ENCODE peak calls at places on chromosomes 11 and 22, in eight cellular contexts. One of them, this sample, is unnamed.

GRCh38 chr11:132072044-132072879 is 701.8 kb downstream of the NTM start:
- DNase-seq in stimulated activated CD4-positive, alpha-beta T cell treated with anti-CD3 and anti-CD28 coated beads, TNF-alpha, amount 100 ng/mL, for 4 hours: no peak
- DNase-seq in naive thymus-derived CD4-positive, alpha-beta T cell: no peak
- DNase-seq in activated T-cell treated with anti-CD3 and anti-CD28 coated beads for 1 hour: no peak
- DNase-seq in stimulated activated naive CD8-positive, alpha-beta T cell treated with anti-CD3 and anti-CD28 coated beads, Interleukin-15, Interleukin-2, amounts not matched to agents 100 U/mL and 50 U/mL, for 24 hours: no peak
- DNase-seq in nephron progenitor cell: no peak
- DNase-seq in NCI-H1105 treated with DMSO at 0.1 percent for 48 hours: no peak
- DNase-seq in RWPE1: peak
- DNase-seq in this sample: no peak

GRCh38 chr11:111460340-111460739 is 51.8 kb downstream of the BTG4 start:
- DNase-seq in stimulated activated CD4-positive, alpha-beta T cell treated with anti-CD3 and anti-CD28 coated beads, TNF-alpha, amount 100 ng/mL, for 4 hours: no peak
- DNase-seq in naive thymus-derived CD4-positive, alpha-beta T cell: no peak
- DNase-seq in activated T-cell treated with anti-CD3 and anti-CD28 coated beads for 1 hour: no peak
- DNase-seq in stimulated activated naive CD8-positive, alpha-beta T cell treated with anti-CD3 and anti-CD28 coated beads, Interleukin-15, Interleukin-2, amounts not matched to agents 100 U/mL and 50 U/mL, for 24 hours: no peak
- DNase-seq in nephron progenitor cell: no peak
- DNase-seq in NCI-H1105 treated with DMSO at 0.1 percent for 48 hours: no peak
- DNase-seq in RWPE1: no peak
- DNase-seq in this sample: no peak

GRCh38 chr11:95305726-95306522 is 74.9 kb upstream of the SESN3 start:
- DNase-seq in stimulated activated CD4-positive, alpha-beta T cell treated with anti-CD3 and anti-CD28 coated beads, TNF-alpha, amount 100 ng/mL, for 4 hours: no peak
- DNase-seq in naive thymus-derived CD4-positive, alpha-beta T cell: no peak
- DNase-seq in activated T-cell treated with anti-CD3 and anti-CD28 coated beads for 1 hour: no peak
- DNase-seq in stimulated activated naive CD8-positive, alpha-beta T cell treated with anti-CD3 and anti-CD28 coated beads, Interleukin-15, Interleukin-2, amounts not matched to agents 100 U/mL and 50 U/mL, for 24 hours: no peak
- DNase-seq in nephron progenitor cell: no peak
- DNase-seq in NCI-H1105 treated with DMSO at 0.1 percent for 48 hours: no peak
- DNase-seq in RWPE1: no peak
- DNase-seq in this sample: no peak

GRCh38 chr11:41115066-41115465 is 344.4 kb downstream of the LRRC4C start:
- DNase-seq in stimulated activated CD4-positive, alpha-beta T cell treated with anti-CD3 and anti-CD28 coated beads, TNF-alpha, amount 100 ng/mL, for 4 hours: no peak
- DNase-seq in naive thymus-derived CD4-positive, alpha-beta T cell: no peak
- DNase-seq in activated T-cell treated with anti-CD3 and anti-CD28 coated beads for 1 hour: no peak
- DNase-seq in stimulated activated naive CD8-positive, alpha-beta T cell treated with anti-CD3 and anti-CD28 coated beads, Interleukin-15, Interleukin-2, amounts not matched to agents 100 U/mL and 50 U/mL, for 24 hours: no peak
- DNase-seq in nephron progenitor cell: no peak
- DNase-seq in NCI-H1105 treated with DMSO at 0.1 percent for 48 hours: no peak
- DNase-seq in RWPE1: no peak
- DNase-seq in this sample: no peak

GRCh38 chr22:19522190-19522880 is 1.9 kb downstream of the CLDN5 start:
- DNase-seq in stimulated activated CD4-positive, alpha-beta T cell treated with anti-CD3 and anti-CD28 coated beads, TNF-alpha, amount 100 ng/mL, for 4 hours: no peak
- DNase-seq in naive thymus-derived CD4-positive, alpha-beta T cell: no peak
- DNase-seq in activated T-cell treated with anti-CD3 and anti-CD28 coated beads for 1 hour: no peak
- DNase-seq in stimulated activated naive CD8-positive, alpha-beta T cell treated with anti-CD3 and anti-CD28 coated beads, Interleukin-15, Interleukin-2, amounts not matched to agents 100 U/mL and 50 U/mL, for 24 hours: no peak
- DNase-seq in nephron progenitor cell: no peak
- DNase-seq in NCI-H1105 treated with DMSO at 0.1 percent for 48 hours: peak
- DNase-seq in RWPE1: no peak
- DNase-seq in this sample: no peak

GRCh38 chr11:46279393-46280099 is 2.1 kb downstream of the CREB3L1 start:
- DNase-seq in stimulated activated CD4-positive, alpha-beta T cell treated with anti-CD3 and anti-CD28 coated beads, TNF-alpha, amount 100 ng/mL, for 4 hours: no peak
- DNase-seq in naive thymus-derived CD4-positive, alpha-beta T cell: no peak
- DNase-seq in activated T-cell treated with anti-CD3 and anti-CD28 coated beads for 1 hour: no peak
- DNase-seq in stimulated activated naive CD8-positive, alpha-beta T cell treated with anti-CD3 and anti-CD28 coated beads, Interleukin-15, Interleukin-2, amounts not matched to agents 100 U/mL and 50 U/mL, for 24 hours: no peak
- DNase-seq in nephron progenitor cell: no peak
- DNase-seq in NCI-H1105 treated with DMSO at 0.1 percent for 48 hours: peak
- DNase-seq in RWPE1: no peak
- DNase-seq in this sample: no peak

GRCh38 chr11:95092549-95093324 is 3.1 kb downstream of the ENDOD1 start:
- DNase-seq in stimulated activated CD4-positive, alpha-beta T cell treated with anti-CD3 and anti-CD28 coated beads, TNF-alpha, amount 100 ng/mL, for 4 hours: no peak
- DNase-seq in naive thymus-derived CD4-positive, alpha-beta T cell: no peak
- DNase-seq in activated T-cell treated with anti-CD3 and anti-CD28 coated beads for 1 hour: no peak
- DNase-seq in stimulated activated naive CD8-positive, alpha-beta T cell treated with anti-CD3 and anti-CD28 coated beads, Interleukin-15, Interleukin-2, amounts not matched to agents 100 U/mL and 50 U/mL, for 24 hours: peak
- DNase-seq in nephron progenitor cell: no peak
- DNase-seq in NCI-H1105 treated with DMSO at 0.1 percent for 48 hours: no peak
- DNase-seq in RWPE1: peak
- DNase-seq in this sample: peak

GRCh38 chr22:48506506-48507145 is 1321.0 kb downstream of the BRD1 start:
- DNase-seq in stimulated activated CD4-positive, alpha-beta T cell treated with anti-CD3 and anti-CD28 coated beads, TNF-alpha, amount 100 ng/mL, for 4 hours: no peak
- DNase-seq in naive thymus-derived CD4-positive, alpha-beta T cell: no peak
- DNase-seq in activated T-cell treated with anti-CD3 and anti-CD28 coated beads for 1 hour: no peak
- DNase-seq in stimulated activated naive CD8-positive, alpha-beta T cell treated with anti-CD3 and anti-CD28 coated beads, Interleukin-15, Interleukin-2, amounts not matched to agents 100 U/mL and 50 U/mL, for 24 hours: no peak
- DNase-seq in nephron progenitor cell: no peak
- DNase-seq in NCI-H1105 treated with DMSO at 0.1 percent for 48 hours: no peak
- DNase-seq in RWPE1: no peak
- DNase-seq in this sample: no peak

GRCh38 chr22:35425546-35425945 is 25.6 kb downstream of the MCM5 start:
- DNase-seq in stimulated activated CD4-positive, alpha-beta T cell treated with anti-CD3 and anti-CD28 coated beads, TNF-alpha, amount 100 ng/mL, for 4 hours: no peak
- DNase-seq in naive thymus-derived CD4-positive, alpha-beta T cell: no peak
- DNase-seq in activated T-cell treated with anti-CD3 and anti-CD28 coated beads for 1 hour: no peak
- DNase-seq in stimulated activated naive CD8-positive, alpha-beta T cell treated with anti-CD3 and anti-CD28 coated beads, Interleukin-15, Interleukin-2, amounts not matched to agents 100 U/mL and 50 U/mL, for 24 hours: no peak
- DNase-seq in nephron progenitor cell: no peak
- DNase-seq in NCI-H1105 treated with DMSO at 0.1 percent for 48 hours: no peak
- DNase-seq in RWPE1: no peak
- DNase-seq in this sample: no peak

GRCh38 chr11:75626692-75627536 is 41.9 kb downstream of the MAP6 start:
- DNase-seq in stimulated activated CD4-positive, alpha-beta T cell treated with anti-CD3 and anti-CD28 coated beads, TNF-alpha, amount 100 ng/mL, for 4 hours: no peak
- DNase-seq in naive thymus-derived CD4-positive, alpha-beta T cell: no peak
- DNase-seq in activated T-cell treated with anti-CD3 and anti-CD28 coated beads for 1 hour: no peak
- DNase-seq in stimulated activated naive CD8-positive, alpha-beta T cell treated with anti-CD3 and anti-CD28 coated beads, Interleukin-15, Interleukin-2, amounts not matched to agents 100 U/mL and 50 U/mL, for 24 hours: no peak
- DNase-seq in nephron progenitor cell: no peak
- DNase-seq in NCI-H1105 treated with DMSO at 0.1 percent for 48 hours: no peak
- DNase-seq in RWPE1: no peak
- DNase-seq in this sample: no peak

GRCh38 chr11:118621898-118622375 is 14.5 kb downstream of the PHLDB1 start:
- DNase-seq in stimulated activated CD4-positive, alpha-beta T cell treated with anti-CD3 and anti-CD28 coated beads, TNF-alpha, amount 100 ng/mL, for 4 hours: no peak
- DNase-seq in naive thymus-derived CD4-positive, alpha-beta T cell: no peak
- DNase-seq in activated T-cell treated with anti-CD3 and anti-CD28 coated beads for 1 hour: no peak
- DNase-seq in stimulated activated naive CD8-positive, alpha-beta T cell treated with anti-CD3 and anti-CD28 coated beads, Interleukin-15, Interleukin-2, amounts not matched to agents 100 U/mL and 50 U/mL, for 24 hours: no peak
- DNase-seq in nephron progenitor cell: no peak
- DNase-seq in NCI-H1105 treated with DMSO at 0.1 percent for 48 hours: no peak
- DNase-seq in RWPE1: no peak
- DNase-seq in this sample: no peak

GRCh38 chr11:126159719-126160344 is 51.6 kb downstream of the RPUSD4 start:
- DNase-seq in stimulated activated CD4-positive, alpha-beta T cell treated with anti-CD3 and anti-CD28 coated beads, TNF-alpha, amount 100 ng/mL, for 4 hours: no peak
- DNase-seq in naive thymus-derived CD4-positive, alpha-beta T cell: no peak
- DNase-seq in activated T-cell treated with anti-CD3 and anti-CD28 coated beads for 1 hour: no peak
- DNase-seq in stimulated activated naive CD8-positive, alpha-beta T cell treated with anti-CD3 and anti-CD28 coated beads, Interleukin-15, Interleukin-2, amounts not matched to agents 100 U/mL and 50 U/mL, for 24 hours: no peak
- DNase-seq in nephron progenitor cell: peak
- DNase-seq in NCI-H1105 treated with DMSO at 0.1 percent for 48 hours: no peak
- DNase-seq in RWPE1: no peak
- DNase-seq in this sample: no peak

GRCh38 chr11:34143048-34143447 is 37.6 kb downstream of the NAT10 start:
- DNase-seq in stimulated activated CD4-positive, alpha-beta T cell treated with anti-CD3 and anti-CD28 coated beads, TNF-alpha, amount 100 ng/mL, for 4 hours: no peak
- DNase-seq in naive thymus-derived CD4-positive, alpha-beta T cell: no peak
- DNase-seq in activated T-cell treated with anti-CD3 and anti-CD28 coated beads for 1 hour: no peak
- DNase-seq in stimulated activated naive CD8-positive, alpha-beta T cell treated with anti-CD3 and anti-CD28 coated beads, Interleukin-15, Interleukin-2, amounts not matched to agents 100 U/mL and 50 U/mL, for 24 hours: no peak
- DNase-seq in nephron progenitor cell: no peak
- DNase-seq in NCI-H1105 treated with DMSO at 0.1 percent for 48 hours: no peak
- DNase-seq in RWPE1: no peak
- DNase-seq in this sample: no peak

GRCh38 chr11:94774345-94774744 is 6.2 kb downstream of the AMOTL1 start:
- DNase-seq in stimulated activated CD4-positive, alpha-beta T cell treated with anti-CD3 and anti-CD28 coated beads, TNF-alpha, amount 100 ng/mL, for 4 hours: no peak
- DNase-seq in naive thymus-derived CD4-positive, alpha-beta T cell: no peak
- DNase-seq in activated T-cell treated with anti-CD3 and anti-CD28 coated beads for 1 hour: no peak
- DNase-seq in stimulated activated naive CD8-positive, alpha-beta T cell treated with anti-CD3 and anti-CD28 coated beads, Interleukin-15, Interleukin-2, amounts not matched to agents 100 U/mL and 50 U/mL, for 24 hours: no peak
- DNase-seq in nephron progenitor cell: no peak
- DNase-seq in NCI-H1105 treated with DMSO at 0.1 percent for 48 hours: no peak
- DNase-seq in RWPE1: no peak
- DNase-seq in this sample: no peak

GRCh38 chr11:65559951-65560537 is 1.9 kb upstream of the LTBP3 start:
- DNase-seq in stimulated activated CD4-positive, alpha-beta T cell treated with anti-CD3 and anti-CD28 coated beads, TNF-alpha, amount 100 ng/mL, for 4 hours: no peak
- DNase-seq in naive thymus-derived CD4-positive, alpha-beta T cell: no peak
- DNase-seq in activated T-cell treated with anti-CD3 and anti-CD28 coated beads for 1 hour: no peak
- DNase-seq in stimulated activated naive CD8-positive, alpha-beta T cell treated with anti-CD3 and anti-CD28 coated beads, Interleukin-15, Interleukin-2, amounts not matched to agents 100 U/mL and 50 U/mL, for 24 hours: no peak
- DNase-seq in nephron progenitor cell: no peak
- DNase-seq in NCI-H1105 treated with DMSO at 0.1 percent for 48 hours: peak
- DNase-seq in RWPE1: peak
- DNase-seq in this sample: no peak

GRCh38 chr11:61775606-61776554 is 16.5 kb downstream of the TMEM258 start:
- DNase-seq in stimulated activated CD4-positive, alpha-beta T cell treated with anti-CD3 and anti-CD28 coated beads, TNF-alpha, amount 100 ng/mL, for 4 hours: no peak
- DNase-seq in naive thymus-derived CD4-positive, alpha-beta T cell: no peak
- DNase-seq in activated T-cell treated with anti-CD3 and anti-CD28 coated beads for 1 hour: no peak
- DNase-seq in stimulated activated naive CD8-positive, alpha-beta T cell treated with anti-CD3 and anti-CD28 coated beads, Interleukin-15, Interleukin-2, amounts not matched to agents 100 U/mL and 50 U/mL, for 24 hours: no peak
- DNase-seq in nephron progenitor cell: no peak
- DNase-seq in NCI-H1105 treated with DMSO at 0.1 percent for 48 hours: no peak
- DNase-seq in RWPE1: no peak
- DNase-seq in this sample: no peak

GRCh38 chr22:29212738-29213137 is 7.0 kb downstream of the EMID1 start:
- DNase-seq in stimulated activated CD4-positive, alpha-beta T cell treated with anti-CD3 and anti-CD28 coated beads, TNF-alpha, amount 100 ng/mL, for 4 hours: no peak
- DNase-seq in naive thymus-derived CD4-positive, alpha-beta T cell: no peak
- DNase-seq in activated T-cell treated with anti-CD3 and anti-CD28 coated beads for 1 hour: no peak
- DNase-seq in stimulated activated naive CD8-positive, alpha-beta T cell treated with anti-CD3 and anti-CD28 coated beads, Interleukin-15, Interleukin-2, amounts not matched to agents 100 U/mL and 50 U/mL, for 24 hours: no peak
- DNase-seq in nephron progenitor cell: no peak
- DNase-seq in NCI-H1105 treated with DMSO at 0.1 percent for 48 hours: no peak
- DNase-seq in RWPE1: no peak
- DNase-seq in this sample: no peak

GRCh38 chr11:80462211-80462610 is 1021.4 kb upstream of the TENM4 start:
- DNase-seq in stimulated activated CD4-positive, alpha-beta T cell treated with anti-CD3 and anti-CD28 coated beads, TNF-alpha, amount 100 ng/mL, for 4 hours: no peak
- DNase-seq in naive thymus-derived CD4-positive, alpha-beta T cell: no peak
- DNase-seq in activated T-cell treated with anti-CD3 and anti-CD28 coated beads for 1 hour: no peak
- DNase-seq in stimulated activated naive CD8-positive, alpha-beta T cell treated with anti-CD3 and anti-CD28 coated beads, Interleukin-15, Interleukin-2, amounts not matched to agents 100 U/mL and 50 U/mL, for 24 hours: no peak
- DNase-seq in nephron progenitor cell: no peak
- DNase-seq in NCI-H1105 treated with DMSO at 0.1 percent for 48 hours: no peak
- DNase-seq in RWPE1: peak
- DNase-seq in this sample: no peak

GRCh38 chr22:28268176-28268575 is 349.1 kb upstream of the PITPNB start:
- DNase-seq in stimulated activated CD4-positive, alpha-beta T cell treated with anti-CD3 and anti-CD28 coated beads, TNF-alpha, amount 100 ng/mL, for 4 hours: no peak
- DNase-seq in naive thymus-derived CD4-positive, alpha-beta T cell: no peak
- DNase-seq in activated T-cell treated with anti-CD3 and anti-CD28 coated beads for 1 hour: no peak
- DNase-seq in stimulated activated naive CD8-positive, alpha-beta T cell treated with anti-CD3 and anti-CD28 coated beads, Interleukin-15, Interleukin-2, amounts not matched to agents 100 U/mL and 50 U/mL, for 24 hours: no peak
- DNase-seq in nephron progenitor cell: no peak
- DNase-seq in NCI-H1105 treated with DMSO at 0.1 percent for 48 hours: no peak
- DNase-seq in RWPE1: no peak
- DNase-seq in this sample: no peak

GRCh38 chr11:32210601-32211000 is 119.7 kb downstream of the RCN1 start:
- DNase-seq in stimulated activated CD4-positive, alpha-beta T cell treated with anti-CD3 and anti-CD28 coated beads, TNF-alpha, amount 100 ng/mL, for 4 hours: no peak
- DNase-seq in naive thymus-derived CD4-positive, alpha-beta T cell: no peak
- DNase-seq in activated T-cell treated with anti-CD3 and anti-CD28 coated beads for 1 hour: no peak
- DNase-seq in stimulated activated naive CD8-positive, alpha-beta T cell treated with anti-CD3 and anti-CD28 coated beads, Interleukin-15, Interleukin-2, amounts not matched to agents 100 U/mL and 50 U/mL, for 24 hours: no peak
- DNase-seq in nephron progenitor cell: no peak
- DNase-seq in NCI-H1105 treated with DMSO at 0.1 percent for 48 hours: no peak
- DNase-seq in RWPE1: peak
- DNase-seq in this sample: no peak

GRCh38 chr22:36086629-36087254 is 58.1 kb upstream of the RBFOX2 start:
- DNase-seq in stimulated activated CD4-positive, alpha-beta T cell treated with anti-CD3 and anti-CD28 coated beads, TNF-alpha, amount 100 ng/mL, for 4 hours: no peak
- DNase-seq in naive thymus-derived CD4-positive, alpha-beta T cell: no peak
- DNase-seq in activated T-cell treated with anti-CD3 and anti-CD28 coated beads for 1 hour: no peak
- DNase-seq in stimulated activated naive CD8-positive, alpha-beta T cell treated with anti-CD3 and anti-CD28 coated beads, Interleukin-15, Interleukin-2, amounts not matched to agents 100 U/mL and 50 U/mL, for 24 hours: no peak
- DNase-seq in nephron progenitor cell: no peak
- DNase-seq in NCI-H1105 treated with DMSO at 0.1 percent for 48 hours: no peak
- DNase-seq in RWPE1: no peak
- DNase-seq in this sample: no peak

GRCh38 chr11:10657308-10658271 is 36.0 kb downstream of the IRAG1 start:
- DNase-seq in stimulated activated CD4-positive, alpha-beta T cell treated with anti-CD3 and anti-CD28 coated beads, TNF-alpha, amount 100 ng/mL, for 4 hours: no peak
- DNase-seq in naive thymus-derived CD4-positive, alpha-beta T cell: no peak
- DNase-seq in activated T-cell treated with anti-CD3 and anti-CD28 coated beads for 1 hour: no peak
- DNase-seq in stimulated activated naive CD8-positive, alpha-beta T cell treated with anti-CD3 and anti-CD28 coated beads, Interleukin-15, Interleukin-2, amounts not matched to agents 100 U/mL and 50 U/mL, for 24 hours: peak
- DNase-seq in nephron progenitor cell: no peak
- DNase-seq in NCI-H1105 treated with DMSO at 0.1 percent for 48 hours: no peak
- DNase-seq in RWPE1: peak
- DNase-seq in this sample: no peak

GRCh38 chr11:129280027-129280811 is 88.1 kb upstream of the ARHGAP32 start:
- DNase-seq in stimulated activated CD4-positive, alpha-beta T cell treated with anti-CD3 and anti-CD28 coated beads, TNF-alpha, amount 100 ng/mL, for 4 hours: no peak
- DNase-seq in naive thymus-derived CD4-positive, alpha-beta T cell: peak
- DNase-seq in activated T-cell treated with anti-CD3 and anti-CD28 coated beads for 1 hour: no peak
- DNase-seq in stimulated activated naive CD8-positive, alpha-beta T cell treated with anti-CD3 and anti-CD28 coated beads, Interleukin-15, Interleukin-2, amounts not matched to agents 100 U/mL and 50 U/mL, for 24 hours: peak
- DNase-seq in nephron progenitor cell: peak
- DNase-seq in NCI-H1105 treated with DMSO at 0.1 percent for 48 hours: peak
- DNase-seq in RWPE1: no peak
- DNase-seq in this sample: peak

GRCh38 chr22:42649261-42650056 is at the start of gene CYB5R3:
- DNase-seq in stimulated activated CD4-positive, alpha-beta T cell treated with anti-CD3 and anti-CD28 coated beads, TNF-alpha, amount 100 ng/mL, for 4 hours: peak
- DNase-seq in naive thymus-derived CD4-positive, alpha-beta T cell: peak
- DNase-seq in activated T-cell treated with anti-CD3 and anti-CD28 coated beads for 1 hour: peak
- DNase-seq in stimulated activated naive CD8-positive, alpha-beta T cell treated with anti-CD3 and anti-CD28 coated beads, Interleukin-15, Interleukin-2, amounts not matched to agents 100 U/mL and 50 U/mL, for 24 hours: peak
- DNase-seq in nephron progenitor cell: peak
- DNase-seq in NCI-H1105 treated with DMSO at 0.1 percent for 48 hours: peak
- DNase-seq in RWPE1: peak
- DNase-seq in this sample: peak

GRCh38 chr11:88310246-88310645 is 27.3 kb downstream of the CTSC start:
- DNase-seq in stimulated activated CD4-positive, alpha-beta T cell treated with anti-CD3 and anti-CD28 coated beads, TNF-alpha, amount 100 ng/mL, for 4 hours: no peak
- DNase-seq in naive thymus-derived CD4-positive, alpha-beta T cell: no peak
- DNase-seq in activated T-cell treated with anti-CD3 and anti-CD28 coated beads for 1 hour: no peak
- DNase-seq in stimulated activated naive CD8-positive, alpha-beta T cell treated with anti-CD3 and anti-CD28 coated beads, Interleukin-15, Interleukin-2, amounts not matched to agents 100 U/mL and 50 U/mL, for 24 hours: no peak
- DNase-seq in nephron progenitor cell: no peak
- DNase-seq in NCI-H1105 treated with DMSO at 0.1 percent for 48 hours: no peak
- DNase-seq in RWPE1: no peak
- DNase-seq in this sample: no peak

GRCh38 chr11:94148189-94148588 is 19.5 kb downstream of the PANX1 start:
- DNase-seq in stimulated activated CD4-positive, alpha-beta T cell treated with anti-CD3 and anti-CD28 coated beads, TNF-alpha, amount 100 ng/mL, for 4 hours: no peak
- DNase-seq in naive thymus-derived CD4-positive, alpha-beta T cell: no peak
- DNase-seq in activated T-cell treated with anti-CD3 and anti-CD28 coated beads for 1 hour: no peak
- DNase-seq in stimulated activated naive CD8-positive, alpha-beta T cell treated with anti-CD3 and anti-CD28 coated beads, Interleukin-15, Interleukin-2, amounts not matched to agents 100 U/mL and 50 U/mL, for 24 hours: no peak
- DNase-seq in nephron progenitor cell: no peak
- DNase-seq in NCI-H1105 treated with DMSO at 0.1 percent for 48 hours: no peak
- DNase-seq in RWPE1: no peak
- DNase-seq in this sample: no peak

GRCh38 chr11:91156041-91156440 is 933.2 kb upstream of the CHORDC1 start:
- DNase-seq in stimulated activated CD4-positive, alpha-beta T cell treated with anti-CD3 and anti-CD28 coated beads, TNF-alpha, amount 100 ng/mL, for 4 hours: no peak
- DNase-seq in naive thymus-derived CD4-positive, alpha-beta T cell: no peak
- DNase-seq in activated T-cell treated with anti-CD3 and anti-CD28 coated beads for 1 hour: no peak
- DNase-seq in stimulated activated naive CD8-positive, alpha-beta T cell treated with anti-CD3 and anti-CD28 coated beads, Interleukin-15, Interleukin-2, amounts not matched to agents 100 U/mL and 50 U/mL, for 24 hours: no peak
- DNase-seq in nephron progenitor cell: no peak
- DNase-seq in NCI-H1105 treated with DMSO at 0.1 percent for 48 hours: no peak
- DNase-seq in RWPE1: no peak
- DNase-seq in this sample: no peak

GRCh38 chr11:96113100-96113710 is 189.3 kb upstream of the MTMR2 start:
- DNase-seq in stimulated activated CD4-positive, alpha-beta T cell treated with anti-CD3 and anti-CD28 coated beads, TNF-alpha, amount 100 ng/mL, for 4 hours: no peak
- DNase-seq in naive thymus-derived CD4-positive, alpha-beta T cell: no peak
- DNase-seq in activated T-cell treated with anti-CD3 and anti-CD28 coated beads for 1 hour: no peak
- DNase-seq in stimulated activated naive CD8-positive, alpha-beta T cell treated with anti-CD3 and anti-CD28 coated beads, Interleukin-15, Interleukin-2, amounts not matched to agents 100 U/mL and 50 U/mL, for 24 hours: no peak
- DNase-seq in nephron progenitor cell: no peak
- DNase-seq in NCI-H1105 treated with DMSO at 0.1 percent for 48 hours: no peak
- DNase-seq in RWPE1: no peak
- DNase-seq in this sample: no peak

GRCh38 chr11:2673871-2674471 is 25.8 kb downstream of the KCNQ1OT1 start:
- DNase-seq in stimulated activated CD4-positive, alpha-beta T cell treated with anti-CD3 and anti-CD28 coated beads, TNF-alpha, amount 100 ng/mL, for 4 hours: no peak
- DNase-seq in naive thymus-derived CD4-positive, alpha-beta T cell: no peak
- DNase-seq in activated T-cell treated with anti-CD3 and anti-CD28 coated beads for 1 hour: no peak
- DNase-seq in stimulated activated naive CD8-positive, alpha-beta T cell treated with anti-CD3 and anti-CD28 coated beads, Interleukin-15, Interleukin-2, amounts not matched to agents 100 U/mL and 50 U/mL, for 24 hours: no peak
- DNase-seq in nephron progenitor cell: no peak
- DNase-seq in NCI-H1105 treated with DMSO at 0.1 percent for 48 hours: no peak
- DNase-seq in RWPE1: no peak
- DNase-seq in this sample: no peak

GRCh38 chr11:126782810-126783209 is 217.8 kb downstream of the KIRREL3 start:
- DNase-seq in stimulated activated CD4-positive, alpha-beta T cell treated with anti-CD3 and anti-CD28 coated beads, TNF-alpha, amount 100 ng/mL, for 4 hours: no peak
- DNase-seq in naive thymus-derived CD4-positive, alpha-beta T cell: no peak
- DNase-seq in activated T-cell treated with anti-CD3 and anti-CD28 coated beads for 1 hour: no peak
- DNase-seq in stimulated activated naive CD8-positive, alpha-beta T cell treated with anti-CD3 and anti-CD28 coated beads, Interleukin-15, Interleukin-2, amounts not matched to agents 100 U/mL and 50 U/mL, for 24 hours: no peak
- DNase-seq in nephron progenitor cell: no peak
- DNase-seq in NCI-H1105 treated with DMSO at 0.1 percent for 48 hours: no peak
- DNase-seq in RWPE1: no peak
- DNase-seq in this sample: no peak

GRCh38 chr11:102833731-102834130 is 9.7 kb downstream of the MMP3 start:
- DNase-seq in stimulated activated CD4-positive, alpha-beta T cell treated with anti-CD3 and anti-CD28 coated beads, TNF-alpha, amount 100 ng/mL, for 4 hours: no peak
- DNase-seq in naive thymus-derived CD4-positive, alpha-beta T cell: no peak
- DNase-seq in activated T-cell treated with anti-CD3 and anti-CD28 coated beads for 1 hour: no peak
- DNase-seq in stimulated activated naive CD8-positive, alpha-beta T cell treated with anti-CD3 and anti-CD28 coated beads, Interleukin-15, Interleukin-2, amounts not matched to agents 100 U/mL and 50 U/mL, for 24 hours: no peak
- DNase-seq in nephron progenitor cell: no peak
- DNase-seq in NCI-H1105 treated with DMSO at 0.1 percent for 48 hours: no peak
- DNase-seq in RWPE1: no peak
- DNase-seq in this sample: no peak

GRCh38 chr11:83682645-83682973 is 396.4 kb upstream of the CCDC90B start:
- DNase-seq in stimulated activated CD4-positive, alpha-beta T cell treated with anti-CD3 and anti-CD28 coated beads, TNF-alpha, amount 100 ng/mL, for 4 hours: no peak
- DNase-seq in naive thymus-derived CD4-positive, alpha-beta T cell: no peak
- DNase-seq in activated T-cell treated with anti-CD3 and anti-CD28 coated beads for 1 hour: no peak
- DNase-seq in stimulated activated naive CD8-positive, alpha-beta T cell treated with anti-CD3 and anti-CD28 coated beads, Interleukin-15, Interleukin-2, amounts not matched to agents 100 U/mL and 50 U/mL, for 24 hours: no peak
- DNase-seq in nephron progenitor cell: no peak
- DNase-seq in NCI-H1105 treated with DMSO at 0.1 percent for 48 hours: no peak
- DNase-seq in RWPE1: no peak
- DNase-seq in this sample: no peak

GRCh38 chr11:70842701-70843100 is 409.7 kb downstream of the SHANK2 start:
- DNase-seq in stimulated activated CD4-positive, alpha-beta T cell treated with anti-CD3 and anti-CD28 coated beads, TNF-alpha, amount 100 ng/mL, for 4 hours: no peak
- DNase-seq in naive thymus-derived CD4-positive, alpha-beta T cell: no peak
- DNase-seq in activated T-cell treated with anti-CD3 and anti-CD28 coated beads for 1 hour: no peak
- DNase-seq in stimulated activated naive CD8-positive, alpha-beta T cell treated with anti-CD3 and anti-CD28 coated beads, Interleukin-15, Interleukin-2, amounts not matched to agents 100 U/mL and 50 U/mL, for 24 hours: no peak
- DNase-seq in nephron progenitor cell: no peak
- DNase-seq in NCI-H1105 treated with DMSO at 0.1 percent for 48 hours: no peak
- DNase-seq in RWPE1: no peak
- DNase-seq in this sample: no peak

This sample was measured in CD4-positive, alpha-beta memory T cell.